ENCODE peak calls at places on chromosomes 16 and 17, in ten cellular contexts. Z is A549; P is NCI-H2029; D is activated CD8-positive, alpha-beta T cell treated with anti-CD3 and anti-CD28 coated beads, Interleukin-2, amount 10 ng/mL, durations not matched to agents 7 days and 5 days; B is stimulated activated naive B cell treated with anti-CD40 and anti-IgM and Interleukin-4, amounts not matched to agents 10 μg/mL and 1 μg/mL and 100 μg/mL, for 72 hours; Y is EL; V is AG08396; W is GM12864; T is heart left ventricle; A is stomach. G is an unnamed sample.

GRCh38 chr16:59210955-59211541 is 476.9 kb upstream of the GOT2 start:
- DNase-seq in V (peak; percentile 5), P (no peak), W (no peak), D (no peak), A (no peak), Z (peak; percentile 27), T (peak; percentile 9), Y (peak; percentile 94), B (no peak), G (no peak)

GRCh38 chr17:76558210-76559095 is 18.6 kb downstream of the PRCD start:
- DNase-seq in D (peak; percentile 41), P (no peak), Z (no peak), W (no peak), A (no peak), Y (peak; percentile 35), T (no peak), V (no peak), B (no peak), G (no peak)

GRCh38 chr17:79979201-79979840 is 56.4 kb downstream of the TBC1D16 start:
- DNase-seq in V (no peak), T (no peak), Y (no peak), D (no peak), P (no peak), W (no peak), Z (no peak), A (no peak), B (no peak), G (no peak)

GRCh38 chr17:64783556-64784352 is 121.6 kb upstream of the SMURF2 start:
- DNase-seq in Z (no peak), Y (no peak), V (no peak), A (no peak), B (no peak), W (no peak), D (no peak), P (no peak), T (no peak), G (no peak)

GRCh38 chr16:17396762-17397498 is 73.8 kb downstream of the XYLT1 start:
- DNase-seq in Z (no peak), D (no peak), Y (no peak), P (peak; percentile 97), T (peak; percentile 19), V (no peak), W (no peak), A (peak; percentile 71), B (no peak), G (no peak)

GRCh38 chr16:89122322-89122831 is 28.7 kb downstream of the ACSF3 start:
- DNase-seq in B (no peak), D (peak; percentile 60), W (no peak), A (peak; percentile 73), P (peak; percentile 79), V (no peak), Z (no peak), Y (no peak), T (no peak), G (peak; percentile 46)

GRCh38 chr17:7794063-7794663 is 39.9 kb upstream of the KDM6B start:
- DNase-seq in A (no peak), V (no peak), Z (no peak), P (no peak), W (no peak), T (no peak), Y (no peak), B (no peak), D (no peak), G (no peak)

GRCh38 chr16:1152123-1152638 is 725 bp upstream of the CACNA1H start:
- DNase-seq in T (no peak), W (no peak), B (peak; percentile 20), A (no peak), P (no peak), Z (peak; percentile 24), Y (no peak), D (peak; percentile 34), V (no peak), G (no peak)

GRCh38 chr17:17682293-17682736 is 1.1 kb downstream of the RAI1 start:
- DNase-seq in W (no peak), B (peak; percentile 72), P (no peak), D (peak; percentile 68), T (peak; percentile 61), A (peak; percentile 57), Y (peak; percentile 63), V (no peak), Z (peak; percentile 50), G (no peak)

GRCh38 chr16:14111713-14112538 is 40.8 kb downstream of the MRTFB start:
- DNase-seq in V (peak; percentile 15), Z (no peak), Y (no peak), T (peak; percentile 60), D (no peak), P (peak; percentile 72), A (peak; percentile 57), W (no peak), B (no peak), G (peak; percentile 46)